ENCODE peak calls at places on chromosomes 3 and 15, in six cellular contexts. L is HS-5, O is NCI-H774, P is C1 segment of cervical spinal cord, N is NCI-H226, C is SJCRH30. Z is an unnamed sample.

GRCh38 chr3:184751204-184751809 is 39.4 kb upstream of the MAGEF1 start:
- DNase-seq in P (no peak), C (no peak), L (no peak), O (no peak), N (no peak), Z (no peak)

GRCh38 chr15:32957219-32957618 is 237.3 kb downstream of the FMN1 start:
- DNase-seq in O (peak; percentile 18), C (no peak), N (no peak), P (no peak), L (no peak), Z (no peak)

GRCh38 chr15:62063851-62064635 is 2.7 kb upstream of the C2CD4A start:
- DNase-seq in O (no peak), C (no peak), N (peak; percentile 77), L (no peak), P (no peak), Z (peak; percentile 44)

GRCh38 chr3:174270841-174271240 is 588.3 kb upstream of the NAALADL2 start:
- DNase-seq in N (peak; percentile 66), L (peak; percentile 24), C (no peak), P (no peak), O (no peak), Z (peak; percentile 6)

GRCh38 chr3:193996641-193997089 is 139.3 kb upstream of the HES1 start:
- DNase-seq in P (no peak), L (no peak), N (no peak), C (no peak), O (no peak), Z (no peak)

GRCh38 chr15:68470049-68470738 is 38.2 kb upstream of the ITGA11 start:
- DNase-seq in O (no peak), C (no peak), N (no peak), P (no peak), L (no peak), Z (no peak)

GRCh38 chr3:161266731-161267150 is 45.6 kb downstream of the NMD3 start:
- DNase-seq in N (peak; percentile 62), O (peak; percentile 39), L (peak; percentile 91), P (no peak), C (peak; percentile 8), Z (no peak)

GRCh38 chr3:151426337-151426648 is 34.6 kb downstream of the IGSF10 start:
- DNase-seq in C (no peak), O (no peak), L (no peak), N (no peak), P (no peak), Z (no peak)

GRCh38 chr3:15221574-15222217 is 15.7 kb downstream of the CAPN7 start:
- DNase-seq in O (no peak), L (no peak), N (no peak), C (no peak), P (no peak), Z (no peak)

GRCh38 chr3:49799105-49799504 is 568 bp downstream of the CDHR4 start:
- DNase-seq in N (no peak), P (no peak), L (no peak), C (no peak), O (no peak), Z (no peak)

GRCh38 chr3:170233532-170233931 is 11.3 kb downstream of the PRKCI start:
- DNase-seq in L (no peak), P (no peak), N (peak; percentile 99), C (no peak), O (no peak), Z (peak; percentile 21)

GRCh38 chr3:14471690-14472089 is 68.5 kb downstream of the GRIP2 start:
- DNase-seq in O (no peak), N (no peak), C (no peak), P (no peak), L (no peak), Z (no peak)

GRCh38 chr3:152574461-152575079 is 260.4 kb upstream of the P2RY1 start:
- DNase-seq in N (peak; percentile 23), O (peak; percentile 58), P (peak; percentile 12), C (peak; percentile 65), L (peak; percentile 37), Z (peak; percentile 61)

GRCh38 chr15:45714501-45715488 is 80.0 kb downstream of the SQOR start:
- DNase-seq in C (peak; percentile 84), P (peak; percentile 1), N (peak; percentile 40), L (peak; percentile 49), O (peak; percentile 31), Z (peak; percentile 87)

GRCh38 chr15:54273928-54274327 is 295.7 kb downstream of the UNC13C start:
- DNase-seq in L (no peak), O (no peak), C (peak; percentile 30), P (no peak), N (no peak), Z (no peak)

GRCh38 chr15:72184165-72184811 is 13.3 kb downstream of the GRAMD2A start:
- DNase-seq in C (peak; percentile 62), O (no peak), L (no peak), N (peak; percentile 83), P (no peak), Z (peak; percentile 71)

GRCh38 chr15:75698399-75698747 is 14.3 kb downstream of the CSPG4 start:
- DNase-seq in O (no peak), C (no peak), N (no peak), P (no peak), L (no peak), Z (no peak)

GRCh38 chr15:85500729-85501128 is 120.3 kb downstream of the AKAP13 start:
- DNase-seq in P (no peak), O (no peak), N (no peak), C (peak; percentile 92), L (no peak), Z (no peak)

GRCh38 chr3:30681276-30682211 is 75.1 kb downstream of the TGFBR2 start:
- DNase-seq in O (no peak), P (peak; percentile 13), N (peak; percentile 66), C (no peak), L (peak; percentile 56), Z (peak; percentile 14)

GRCh38 chr3:40299130-40299720 is 10.3 kb upstream of the EIF1B start:
- DNase-seq in C (no peak), O (no peak), P (no peak), N (no peak), L (no peak), Z (no peak)

GRCh38 chr3:133424937-133425869 is 25.3 kb downstream of the BFSP2 start:
- DNase-seq in O (no peak), C (no peak), P (no peak), N (no peak), L (no peak), Z (no peak)

GRCh38 chr15:85792872-85793621 is 1.7 kb downstream of the KLHL25 start:
- DNase-seq in N (no peak), C (no peak), P (no peak), O (no peak), L (no peak), Z (no peak)

GRCh38 chr3:80232760-80233159 is 465.0 kb upstream of the ROBO1 start:
- DNase-seq in N (peak; percentile 57), O (no peak), L (peak; percentile 81), C (peak; percentile 64), P (no peak), Z (peak; percentile 18)

Z was measured in hepatocyte.